ENCODE peak calls at places on chromosomes 1 and 21, in seven cellular contexts. S is stimulated activated CD4-positive, alpha-beta T cell treated with anti-CD3 and anti-CD28 coated beads, Interleukin-4, amount 100 ng/mL, for 48 hours; V is activated CD8-positive, alpha-beta memory T cell treated with anti-CD3 and anti-CD28 coated beads, Interleukin-2, amount 50 U/mL, for 4 hours; I is Calu3; L is tibial artery; U is breast epithelium; D is HepG2. G is an unnamed sample.

GRCh38 chr1:183030053-183030452 is 6.8 kb downstream of the LAMC1 start:
- DNase-seq in V (no peak), D (peak), I (no peak), U (no peak), S (no peak), L (no peak), G (no peak)

GRCh38 chr1:237470712-237471310 is 419.9 kb downstream of the ZP4 start:
- DNase-seq in V (no peak), I (peak), U (no peak), L (no peak), D (no peak), S (no peak), G (no peak)

GRCh38 chr1:15684042-15684461 is at the start of gene PLEKHM2:
- DNase-seq in S (peak), V (peak), U (no peak), D (no peak), L (no peak), I (peak), G (no peak)

GRCh38 chr21:14384453-14384852 is 1.5 kb upstream of the HSPA13 start:
- DNase-seq in D (no peak), V (no peak), I (no peak), U (no peak), S (no peak), L (no peak), G (no peak)

GRCh38 chr1:72280131-72280530 is 2.2 kb downstream of the NEGR1 start:
- DNase-seq in S (no peak), D (no peak), L (no peak), U (no peak), V (no peak), I (no peak), G (no peak)

GRCh38 chr1:53739109-53739681 is at the start of gene GLIS1:
- DNase-seq in I (peak), U (no peak), D (peak), L (peak), S (peak), V (peak), G (peak)

GRCh38 chr1:182444497-182444896 is 5.4 kb upstream of the RGSL1 start:
- DNase-seq in S (no peak), I (no peak), L (no peak), U (no peak), D (no peak), V (no peak), G (peak)

GRCh38 chr1:20183035-20183434 is 2.9 kb upstream of the UBXN10 start:
- DNase-seq in D (no peak), U (no peak), V (no peak), L (no peak), I (no peak), S (no peak), G (no peak)

GRCh38 chr1:220876511-220877347 is 2.5 kb upstream of the HLX start:
- DNase-seq in S (no peak), L (no peak), I (no peak), U (no peak), D (no peak), V (no peak), G (no peak)

GRCh38 chr1:29394521-29394921 is 158.2 kb downstream of the PTPRU start:
- DNase-seq in D (no peak), L (no peak), V (no peak), U (no peak), I (no peak), S (no peak), G (no peak)

GRCh38 chr1:27605796-27606707 is 2.1 kb upstream of the AHDC1 start:
- DNase-seq in V (peak), U (no peak), I (peak), S (peak), L (no peak), D (peak), G (peak)

GRCh38 chr1:30318413-30318812 is 405.0 kb downstream of the MATN1 start:
- DNase-seq in I (no peak), U (no peak), V (no peak), L (peak), S (no peak), D (no peak), G (peak)

GRCh38 chr1:201461193-201461657 is 7.8 kb downstream of the PHLDA3 start:
- DNase-seq in D (peak), L (peak), U (no peak), S (no peak), V (no peak), I (peak), G (no peak)

GRCh38 chr1:83928396-83928795 is 70.5 kb downstream of the TTLL7 start:
- DNase-seq in V (no peak), I (no peak), D (no peak), U (no peak), L (no peak), S (no peak), G (no peak)

GRCh38 chr1:226128487-226129075 is 58.0 kb downstream of the ACBD3 start:
- DNase-seq in V (no peak), I (peak), S (no peak), L (peak), D (peak), U (no peak), G (no peak)

G was measured in H1.